ENCODE peak calls at places on chromosomes 16 and 17, in five cellular contexts. One of them, this sample, is unnamed.
A peak's percentile ranks its signal among the peaks of the same experiment; 100 is the strongest.

GRCh38 chr17:66689192-66689591 is 145.7 kb upstream of the CACNG5 start:
- DNase-seq in IMR-90: no peak
- DNase-seq in H1: no peak
- DNase-seq in mesenchymal stem cell: no peak
- DNase-seq in neuronal stem cell: no peak
- DNase-seq in this sample: no peak

GRCh38 chr17:51948128-51948527 is 210.4 kb downstream of the CA10 start:
- DNase-seq in IMR-90: no peak
- DNase-seq in H1: no peak
- DNase-seq in mesenchymal stem cell: no peak
- DNase-seq in neuronal stem cell: no peak
- DNase-seq in this sample: no peak

GRCh38 chr16:23131841-23132576 is 17.2 kb downstream of the USP31 start:
- DNase-seq in IMR-90: no peak
- DNase-seq in H1: no peak
- DNase-seq in mesenchymal stem cell: peak; percentile 77
- DNase-seq in neuronal stem cell: no peak
- DNase-seq in this sample: no peak

GRCh38 chr17:65100316-65101140 is 36.6 kb upstream of the RGS9 start:
- DNase-seq in IMR-90: peak; percentile 47
- DNase-seq in H1: peak; percentile 93
- DNase-seq in mesenchymal stem cell: peak; percentile 66
- DNase-seq in neuronal stem cell: peak; percentile 82
- DNase-seq in this sample: peak; percentile 71

GRCh38 chr16:46972971-46973456 is 460 bp downstream of the DNAJA2 start:
- DNase-seq in IMR-90: no peak
- DNase-seq in H1: peak; percentile 55
- DNase-seq in mesenchymal stem cell: peak; percentile 40
- DNase-seq in neuronal stem cell: peak; percentile 26
- DNase-seq in this sample: peak; percentile 61

GRCh38 chr16:12502671-12503070 is 301.0 kb downstream of the CPPED1 start:
- DNase-seq in IMR-90: no peak
- DNase-seq in H1: no peak
- DNase-seq in mesenchymal stem cell: no peak
- DNase-seq in neuronal stem cell: no peak
- DNase-seq in this sample: no peak

GRCh38 chr16:87693827-87694226 is 72.0 kb downstream of the KLHDC4 start:
- DNase-seq in IMR-90: no peak
- DNase-seq in H1: no peak
- DNase-seq in mesenchymal stem cell: no peak
- DNase-seq in neuronal stem cell: no peak
- DNase-seq in this sample: no peak

GRCh38 chr17:21522755-21523154 is 146.6 kb downstream of the KCNJ12 start:
- DNase-seq in IMR-90: no peak
- DNase-seq in H1: peak; percentile 6
- DNase-seq in mesenchymal stem cell: no peak
- DNase-seq in neuronal stem cell: no peak
- DNase-seq in this sample: no peak

GRCh38 chr16:31082368-31083045 is 6.2 kb downstream of the PRSS53 start:
- DNase-seq in IMR-90: no peak
- DNase-seq in H1: no peak
- DNase-seq in mesenchymal stem cell: no peak
- DNase-seq in neuronal stem cell: no peak
- DNase-seq in this sample: peak; percentile 36

GRCh38 chr16:17416461-17417221 is 54.1 kb downstream of the XYLT1 start:
- DNase-seq in IMR-90: peak; percentile 38
- DNase-seq in H1: no peak
- DNase-seq in mesenchymal stem cell: no peak
- DNase-seq in neuronal stem cell: no peak
- DNase-seq in this sample: peak; percentile 23

GRCh38 chr17:39612291-39612894 is 4.7 kb upstream of the NEUROD2 start:
- DNase-seq in IMR-90: no peak
- DNase-seq in H1: no peak
- DNase-seq in mesenchymal stem cell: no peak
- DNase-seq in neuronal stem cell: no peak
- DNase-seq in this sample: no peak

GRCh38 chr17:72357764-72358365 is 237.0 kb downstream of the SOX9 start:
- DNase-seq in IMR-90: peak; percentile 36
- DNase-seq in H1: no peak
- DNase-seq in mesenchymal stem cell: no peak
- DNase-seq in neuronal stem cell: no peak
- DNase-seq in this sample: peak; percentile 53

GRCh38 chr17:59234631-59235030 is 14.3 kb downstream of the GDPD1 start:
- DNase-seq in IMR-90: no peak
- DNase-seq in H1: no peak
- DNase-seq in mesenchymal stem cell: no peak
- DNase-seq in neuronal stem cell: no peak
- DNase-seq in this sample: no peak

GRCh38 chr16:49502136-49502881 is 128.7 kb downstream of the C16orf78 start:
- DNase-seq in IMR-90: no peak
- DNase-seq in H1: no peak
- DNase-seq in mesenchymal stem cell: no peak
- DNase-seq in neuronal stem cell: no peak
- DNase-seq in this sample: no peak

GRCh38 chr17:50564916-50565315 is 4.4 kb downstream of the CACNA1G start:
- DNase-seq in IMR-90: peak; percentile 56
- DNase-seq in H1: no peak
- DNase-seq in mesenchymal stem cell: peak; percentile 59
- DNase-seq in neuronal stem cell: no peak
- DNase-seq in this sample: peak; percentile 73

GRCh38 chr17:76793775-76794174 is 55.9 kb downstream of the MFSD11 start:
- DNase-seq in IMR-90: peak; percentile 23
- DNase-seq in H1: no peak
- DNase-seq in mesenchymal stem cell: peak; percentile 46
- DNase-seq in neuronal stem cell: no peak
- DNase-seq in this sample: peak; percentile 21

GRCh38 chr16:50469121-50469743 is 79.0 kb upstream of the NKD1 start:
- DNase-seq in IMR-90: no peak
- DNase-seq in H1: no peak
- DNase-seq in mesenchymal stem cell: no peak
- DNase-seq in neuronal stem cell: no peak
- DNase-seq in this sample: no peak

GRCh38 chr17:8073627-8074485 is 13.7 kb downstream of the ALOX12B start:
- DNase-seq in IMR-90: peak; percentile 49
- DNase-seq in H1: peak; percentile 93
- DNase-seq in mesenchymal stem cell: peak; percentile 62
- DNase-seq in neuronal stem cell: peak; percentile 67
- DNase-seq in this sample: peak; percentile 83

GRCh38 chr17:79610151-79610645 is 653 bp downstream of the RBFOX3 start:
- DNase-seq in IMR-90: no peak
- DNase-seq in H1: no peak
- DNase-seq in mesenchymal stem cell: no peak
- DNase-seq in neuronal stem cell: no peak
- DNase-seq in this sample: no peak

GRCh38 chr16:31087481-31087880 is 1.3 kb downstream of the PRSS53 start:
- DNase-seq in IMR-90: no peak
- DNase-seq in H1: no peak
- DNase-seq in mesenchymal stem cell: no peak
- DNase-seq in neuronal stem cell: no peak
- DNase-seq in this sample: no peak

GRCh38 chr17:34382586-34383224 is 19.7 kb upstream of the CCL1 start:
- DNase-seq in IMR-90: no peak
- DNase-seq in H1: no peak
- DNase-seq in mesenchymal stem cell: no peak
- DNase-seq in neuronal stem cell: no peak
- DNase-seq in this sample: no peak

GRCh38 chr17:60602385-60602742 is 2.4 kb downstream of the PPM1D start:
- DNase-seq in IMR-90: no peak
- DNase-seq in H1: peak; percentile 39
- DNase-seq in mesenchymal stem cell: peak; percentile 48
- DNase-seq in neuronal stem cell: no peak
- DNase-seq in this sample: no peak

GRCh38 chr16:11224096-11224893 is 31.7 kb downstream of the SOCS1 start:
- DNase-seq in IMR-90: no peak
- DNase-seq in H1: no peak
- DNase-seq in mesenchymal stem cell: no peak
- DNase-seq in neuronal stem cell: no peak
- DNase-seq in this sample: peak; percentile 28

GRCh38 chr17:39667262-39668140 is 752 bp upstream of the PNMT start:
- DNase-seq in IMR-90: no peak
- DNase-seq in H1: peak; percentile 74
- DNase-seq in mesenchymal stem cell: no peak
- DNase-seq in neuronal stem cell: no peak
- DNase-seq in this sample: peak; percentile 24

GRCh38 chr16:88777801-88778415 is 7.1 kb downstream of the PIEZO1 start:
- DNase-seq in IMR-90: no peak
- DNase-seq in H1: no peak
- DNase-seq in mesenchymal stem cell: no peak
- DNase-seq in neuronal stem cell: no peak
- DNase-seq in this sample: no peak

GRCh38 chr17:10792156-10792555 is 11.7 kb downstream of the TMEM238L start:
- DNase-seq in IMR-90: no peak
- DNase-seq in H1: no peak
- DNase-seq in mesenchymal stem cell: no peak
- DNase-seq in neuronal stem cell: no peak
- DNase-seq in this sample: peak; percentile 61
- H3K14ac ChIP-seq in IMR-90: no peak overlapping the region
- H3K14ac ChIP-seq in H1: no peak overlapping the region
- H3K14ac ChIP-seq in mesenchymal stem cell: no peak overlapping the region
- H3K14ac ChIP-seq in neuronal stem cell: peak overlapping the region; percentile 26
- H3K14ac ChIP-seq in this sample: no peak overlapping the region

DNA sequence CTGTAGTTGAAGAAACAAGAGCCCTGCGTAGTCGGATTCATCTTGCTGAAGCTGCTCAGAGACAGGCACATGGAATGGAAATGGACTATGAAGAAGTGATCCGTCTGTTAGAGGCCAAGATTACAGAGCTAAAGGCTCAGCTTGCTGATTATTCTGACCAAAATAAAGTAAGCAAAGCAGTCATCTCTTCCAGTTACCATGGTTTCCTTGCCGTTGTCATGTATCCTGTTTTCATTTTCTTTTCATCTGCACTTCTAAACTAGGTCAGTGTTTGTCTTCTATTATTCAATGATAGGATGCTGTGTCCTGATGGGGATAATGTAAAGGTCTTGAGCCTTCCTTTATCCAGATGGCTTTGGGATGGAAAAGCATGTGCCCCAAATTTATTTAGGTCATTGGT is 104.3 kb downstream of the STXBP4 start:
- DNase-seq in IMR-90: peak; percentile 13
- DNase-seq in H1: no peak
- DNase-seq in mesenchymal stem cell: peak; percentile 13
- DNase-seq in neuronal stem cell: no peak
- DNase-seq in this sample: no peak
- H3K4me3 ChIP-seq in IMR-90: no peak overlapping the region
- H3K4me3 ChIP-seq in H1: no peak overlapping the region
- H3K4me3 ChIP-seq in mesenchymal stem cell: no peak overlapping the region
- H3K4me3 ChIP-seq in neuronal stem cell: no peak overlapping the region
- H3K4me3 ChIP-seq in this sample: no peak overlapping the region

GRCh38 chr16:28975158-28975603 is 603 bp downstream of the SPNS1 start:
- DNase-seq in IMR-90: no peak
- DNase-seq in H1: no peak
- DNase-seq in mesenchymal stem cell: peak; percentile 13
- DNase-seq in neuronal stem cell: no peak
- DNase-seq in this sample: no peak

GRCh38 chr16:28977703-28978641 is 3.4 kb downstream of the SPNS1 start:
- DNase-seq in IMR-90: no peak
- DNase-seq in H1: peak; percentile 64
- DNase-seq in mesenchymal stem cell: no peak
- DNase-seq in neuronal stem cell: no peak
- DNase-seq in this sample: peak; percentile 57

GRCh38 chr16:28974437-28975157 is at the start of gene SPNS1:
- DNase-seq in IMR-90: peak; percentile 97
- DNase-seq in H1: peak; percentile 95
- DNase-seq in mesenchymal stem cell: peak; percentile 97
- DNase-seq in neuronal stem cell: peak; percentile 93
- DNase-seq in this sample: peak; percentile 96

DNA sequence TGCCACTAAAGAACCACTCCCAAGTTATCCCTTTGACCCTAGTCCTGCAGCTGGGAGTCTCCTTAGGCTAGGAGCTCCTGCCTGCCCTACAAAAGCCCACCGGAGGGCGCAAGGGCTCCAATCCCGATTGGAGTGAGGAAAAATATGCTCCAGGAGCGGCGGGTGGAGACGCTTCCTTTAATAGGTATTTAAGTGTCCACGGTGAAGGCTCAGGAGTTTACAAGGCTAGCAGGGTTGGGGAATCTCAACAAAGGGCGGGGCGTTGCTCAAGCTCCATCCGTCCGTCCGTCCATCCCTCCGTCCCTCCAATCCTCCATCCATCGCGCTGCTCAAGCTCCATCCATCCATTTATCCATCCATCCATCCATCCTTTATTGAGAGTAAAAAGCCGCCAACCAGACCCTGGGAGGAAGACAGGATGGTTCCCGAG is 556 bp upstream of the SPNS1 start:
- DNase-seq in IMR-90: peak; percentile 65
- DNase-seq in H1: peak; percentile 71
- DNase-seq in mesenchymal stem cell: peak; percentile 80
- DNase-seq in neuronal stem cell: peak; percentile 59
- DNase-seq in this sample: peak; percentile 70
- H3K14ac ChIP-seq in IMR-90: peak overlapping the region; percentile 77
- H3K14ac ChIP-seq in H1: no peak overlapping the region
- H3K14ac ChIP-seq in mesenchymal stem cell: no peak overlapping the region
- H3K14ac ChIP-seq in neuronal stem cell: no peak overlapping the region
- H3K14ac ChIP-seq in this sample: peak overlapping the region; percentile 74

GRCh38 chr17:42421479-42422332 is 1.4 kb downstream of the CAVIN1 start:
- DNase-seq in IMR-90: peak; percentile 81
- DNase-seq in H1: no peak
- DNase-seq in mesenchymal stem cell: peak; percentile 68
- DNase-seq in neuronal stem cell: no peak
- DNase-seq in this sample: peak; percentile 41

GRCh38 chr17:42422412-42422957 is 571 bp downstream of the CAVIN1 start:
- DNase-seq in IMR-90: peak; percentile 32
- DNase-seq in H1: peak; percentile 70
- DNase-seq in mesenchymal stem cell: peak; percentile 62
- DNase-seq in neuronal stem cell: no peak
- DNase-seq in this sample: peak; percentile 82

GRCh38 chr17:42424991-42425610 is 2.0 kb upstream of the CAVIN1 start:
- DNase-seq in IMR-90: peak; percentile 36
- DNase-seq in H1: no peak
- DNase-seq in mesenchymal stem cell: peak; percentile 44
- DNase-seq in neuronal stem cell: no peak
- DNase-seq in this sample: no peak

GRCh38 chr17:42423766-42424165 is 710 bp upstream of the CAVIN1 start:
- DNase-seq in IMR-90: no peak
- DNase-seq in H1: no peak
- DNase-seq in mesenchymal stem cell: no peak
- DNase-seq in neuronal stem cell: no peak
- DNase-seq in this sample: no peak

DNA sequence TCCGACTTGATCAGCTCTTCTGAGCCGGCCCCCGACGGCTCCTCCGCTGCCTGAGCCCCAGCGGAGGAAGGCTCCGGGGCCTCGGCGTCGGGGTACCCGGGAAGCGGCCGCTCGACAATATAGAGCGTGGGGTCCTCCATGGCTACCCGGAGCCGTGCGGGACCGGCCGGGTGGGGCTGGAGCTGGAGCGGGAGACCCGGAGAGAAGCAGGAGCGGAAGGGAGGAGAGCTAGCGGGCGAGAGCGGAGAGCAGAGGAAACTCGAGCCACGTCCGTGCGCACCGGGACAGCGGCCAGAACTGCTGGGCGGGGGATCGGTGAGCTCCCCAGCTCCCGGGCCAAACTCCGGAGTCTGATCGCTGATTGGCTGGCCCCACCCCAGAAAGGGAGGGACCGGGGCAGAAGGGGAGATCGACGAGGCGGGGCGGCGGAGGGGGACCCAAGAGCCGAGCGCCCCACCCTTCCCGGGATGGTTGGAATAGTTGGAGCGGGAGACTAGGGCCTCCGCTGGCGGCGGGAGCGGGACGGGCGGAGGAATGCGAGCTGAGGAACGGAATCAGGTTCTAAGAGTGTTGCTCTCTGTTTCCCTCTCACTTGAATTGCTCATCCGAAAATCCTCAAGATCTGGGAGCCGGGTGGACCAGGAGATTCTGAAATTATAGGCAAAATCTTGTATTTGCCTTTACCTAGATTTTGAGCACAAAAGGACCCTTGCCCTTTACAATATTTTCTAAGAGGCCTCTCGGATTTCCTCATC is at the start of gene CAVIN1:
- DNase-seq in IMR-90: peak; percentile 98
- DNase-seq in H1: peak; percentile 94
- DNase-seq in mesenchymal stem cell: peak; percentile 96
- DNase-seq in neuronal stem cell: peak; percentile 93
- DNase-seq in this sample: peak; percentile 76
- H3K4me3 ChIP-seq in IMR-90: peak within 1 kb of the TSS; percentile 92
- H3K4me3 ChIP-seq in H1: peak within 1 kb of the TSS; percentile 80
- H3K4me3 ChIP-seq in mesenchymal stem cell: peak within 1 kb of the TSS; percentile 100
- H3K4me3 ChIP-seq in neuronal stem cell: peak within 1 kb of the TSS; percentile 46
- H3K4me3 ChIP-seq in this sample: peak within 1 kb of the TSS; percentile 78

This sample was measured in trophoblast cell.